ENCODE peak calls at places on chromosomes 5 and 9, in eight cellular contexts. W is mesothelial cell of epicardium, S is WTC11, P is cardiac muscle cell, R is mammary epithelial cell, Z is fibroblast of the aortic adventitia, D is dorsolateral prefrontal cortex, F is glutamatergic neuron. T is an unnamed sample.

GRCh38 chr9:115531410-115532130 is 413.6 kb upstream of the TNC start:
- DNase-seq in W (no peak), S (no peak), P (peak; percentile 24), R (peak; percentile 47), Z (peak; percentile 78), D (no peak), F (no peak), T (peak; percentile 64)

GRCh38 chr9:126384926-126385325 is 58.3 kb downstream of the MVB12B start:
- DNase-seq in W (no peak), S (no peak), P (no peak), R (no peak), Z (no peak), D (no peak), F (no peak), T (no peak)

GRCh38 chr5:172417983-172418630 is 36.2 kb downstream of the SH3PXD2B start:
- DNase-seq in W (peak; percentile 54), S (no peak), P (peak; percentile 100), R (peak; percentile 85), Z (peak; percentile 100), D (peak; percentile 72), F (no peak), T (peak; percentile 97)

GRCh38 chr5:171306141-171306540 is 2.9 kb upstream of the TLX3 start:
- DNase-seq in W (no peak), S (no peak), P (no peak), R (no peak), Z (no peak), D (no peak), F (no peak), T (no peak)

GRCh38 chr5:181069767-181070491 is 29.9 kb downstream of the BTNL9 start:
- DNase-seq in W (no peak), S (peak; percentile 77), P (no peak), R (no peak), Z (no peak), D (no peak), F (no peak), T (no peak)

GRCh38 chr9:124066783-124067563 is 55.4 kb downstream of the LHX2 start:
- DNase-seq in W (no peak), S (no peak), P (no peak), R (no peak), Z (no peak), D (no peak), F (no peak), T (peak; percentile 51)

GRCh38 chr9:14298607-14299022 is 15.3 kb downstream of the NFIB start:
- DNase-seq in W (no peak), S (no peak), P (no peak), R (no peak), Z (no peak), D (no peak), F (no peak), T (no peak)

GRCh38 chr5:95727764-95728191 is 3.4 kb upstream of the RHOBTB3 start:
- DNase-seq in W (no peak), S (no peak), P (peak; percentile 36), R (peak; percentile 39), Z (peak; percentile 71), D (no peak), F (no peak), T (peak; percentile 83)

DNA sequence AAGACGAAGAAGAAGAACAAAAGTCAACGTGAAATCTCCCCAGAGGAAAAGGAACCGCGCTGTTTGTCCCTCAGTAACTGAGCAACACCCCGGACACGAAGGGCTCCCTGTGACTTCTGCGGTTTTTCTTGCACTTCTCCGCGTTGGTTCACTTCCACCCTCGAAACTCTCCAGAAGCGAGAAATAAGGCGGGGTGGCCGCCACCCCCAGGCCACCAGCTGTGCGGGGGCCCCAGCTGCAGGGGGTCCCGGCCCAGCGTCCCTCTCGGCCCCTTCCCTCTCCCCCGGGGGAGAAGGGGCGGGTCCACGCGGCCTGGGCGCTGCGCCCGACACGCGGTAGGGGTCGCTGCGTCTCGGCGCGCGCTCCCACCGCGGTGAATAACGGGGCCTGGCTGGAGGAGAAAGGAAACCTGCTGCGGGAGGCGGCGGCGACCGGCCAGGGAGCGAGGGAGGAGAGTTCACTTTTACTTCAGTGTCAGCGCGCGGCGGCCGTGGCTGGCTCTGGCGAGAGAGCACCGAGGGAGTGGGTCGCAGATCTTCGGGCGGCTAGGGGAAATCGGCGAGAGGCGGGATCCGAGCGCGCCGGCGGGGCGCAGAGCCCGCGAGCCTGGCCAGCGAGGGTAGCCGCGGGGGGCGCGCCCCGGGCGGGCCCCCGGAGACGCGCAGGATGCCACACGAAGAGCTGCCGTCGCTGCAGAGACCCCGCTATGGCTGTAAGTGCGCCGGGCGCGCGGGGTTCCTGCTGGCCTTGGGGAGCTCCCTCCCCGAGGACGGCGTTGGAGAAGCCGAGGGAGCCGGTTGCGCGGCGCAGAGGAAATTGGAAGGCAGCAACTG is at the start of gene IQGAP2:
- DNase-seq in W (peak; percentile 89), S (peak; percentile 79), P (peak; percentile 62), R (peak; percentile 37), Z (peak; percentile 27), D (no peak), F (peak; percentile 82), T (peak; percentile 49)
- TF ChIP-seq CTCF in W (peak; percentile 78), S (peak; percentile 68), P (peak; percentile 69), R (peak; percentile 46), Z (no peak), D (peak; percentile 46), F (peak; percentile 81), T (peak; percentile 14)

GRCh38 chr5:151432210-151432609 is 15.2 kb upstream of the SLC36A1 start:
- DNase-seq in W (no peak), S (no peak), P (no peak), R (no peak), Z (no peak), D (no peak), F (no peak), T (no peak)
- TF ChIP-seq CTCF in W (no peak), S (no peak), P (no peak), R (no peak), Z (no peak), D (no peak), F (no peak), T (no peak)

DNA sequence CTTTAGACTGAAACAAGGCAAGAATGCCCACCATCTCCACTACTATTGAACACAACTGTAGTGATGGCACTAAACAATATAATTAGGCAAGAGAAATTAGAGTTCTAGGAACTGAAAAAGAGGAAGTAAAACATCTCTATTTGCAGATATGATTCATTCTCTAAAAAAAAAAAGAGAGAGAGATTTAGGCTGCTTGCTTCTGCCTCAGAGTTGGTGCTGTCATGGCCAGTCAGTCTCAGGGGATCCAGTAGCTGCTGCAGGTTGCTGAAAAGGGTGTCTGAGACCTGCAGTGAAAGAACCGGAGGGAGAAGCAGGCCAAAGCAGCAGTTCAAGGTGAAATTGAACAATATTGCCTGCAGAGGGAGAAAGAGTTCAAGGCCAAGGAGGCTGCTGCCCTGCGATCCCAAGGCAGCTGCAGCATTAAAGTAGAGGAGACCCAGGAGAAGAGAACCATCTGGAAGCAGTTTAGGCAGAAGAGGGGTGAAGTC is 72.5 kb downstream of the AP3B1 start:
- DNase-seq in W (no peak), S (peak; percentile 25), P (peak; percentile 47), R (peak; percentile 6), Z (peak; percentile 41), D (no peak), F (no peak), T (peak; percentile 13)
- TF ChIP-seq CTCF in W (no peak), S (no peak), P (peak; percentile 29), R (peak; percentile 16), Z (peak; percentile 39), D (no peak), F (no peak), T (no peak)

DNA sequence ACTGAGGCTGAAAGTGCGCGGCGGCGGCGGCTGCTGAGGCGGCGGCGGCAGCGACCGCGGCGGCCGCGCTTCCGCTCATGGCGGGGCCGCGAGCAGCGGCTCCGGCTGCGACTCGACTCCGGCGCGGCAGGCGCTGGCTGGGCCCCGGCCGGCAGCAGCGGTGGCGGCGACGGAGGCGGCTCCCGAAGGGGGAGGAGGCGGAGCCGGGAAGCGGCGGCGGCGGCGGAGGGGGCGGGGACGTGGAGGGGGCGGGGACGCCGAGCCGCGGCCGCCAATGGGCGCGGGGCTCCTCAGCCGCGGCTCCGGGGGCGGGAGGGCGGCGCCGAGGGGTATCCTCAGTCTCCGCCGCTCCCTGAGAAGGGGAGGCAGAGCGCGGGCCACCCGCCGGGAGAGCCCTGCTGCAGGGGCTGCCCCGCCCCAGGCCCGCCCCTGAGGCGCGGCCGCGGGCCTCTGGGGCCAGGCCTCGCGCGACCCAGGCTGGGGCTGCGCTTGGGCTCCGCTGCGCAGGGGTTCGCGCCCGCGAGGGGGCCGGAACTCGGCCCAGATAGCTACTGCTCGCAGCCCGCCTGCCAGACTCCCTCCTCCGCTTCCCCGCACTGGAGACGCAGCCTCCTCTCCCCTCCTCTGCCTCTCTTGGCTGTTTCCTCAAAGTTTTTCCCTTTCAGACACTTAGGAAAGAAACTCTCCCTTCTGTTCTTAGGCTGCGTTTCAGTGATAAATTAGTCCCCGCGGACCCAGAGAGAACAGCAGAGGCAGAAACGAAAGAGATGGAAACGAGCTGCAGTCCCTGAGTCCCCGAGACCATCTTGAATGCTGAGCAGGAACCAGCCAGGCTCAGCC is 85.0 kb upstream of the MELK start:
- DNase-seq in W (peak; percentile 87), S (peak; percentile 89), P (peak; percentile 98), R (peak; percentile 87), Z (peak; percentile 86), D (peak; percentile 88), F (peak; percentile 92), T (peak; percentile 89)
- TF ChIP-seq CTCF in W (no peak), S (no peak), P (no peak), R (no peak), Z (no peak), D (no peak), F (no peak), T (no peak)

GRCh38 chr5:59506285-59506877 is 387.1 kb downstream of the PDE4D start:
- DNase-seq in W (no peak), S (no peak), P (peak; percentile 66), R (no peak), Z (peak; percentile 45), D (no peak), F (no peak), T (peak; percentile 53)
- TF ChIP-seq CTCF in W (peak; percentile 32), S (peak; percentile 12), P (peak; percentile 48), R (peak; percentile 54), Z (peak; percentile 23), D (peak; percentile 59), F (peak; percentile 69), T (peak; percentile 35)

GRCh38 chr5:139197710-139198669 is at the start of gene SIL1:
- DNase-seq in W (peak; percentile 91), S (peak; percentile 97), P (peak; percentile 98), R (peak; percentile 92), Z (peak; percentile 88), D (peak; percentile 95), F (peak; percentile 99), T (peak; percentile 97)

GRCh38 chr5:139190125-139190524 is 8.0 kb downstream of the SIL1 start:
- DNase-seq in W (no peak), S (no peak), P (peak; percentile 92), R (no peak), Z (peak; percentile 84), D (no peak), F (no peak), T (no peak)

GRCh38 chr5:139188558-139189270 is 9.5 kb downstream of the SIL1 start:
- DNase-seq in W (no peak), S (no peak), P (no peak), R (no peak), Z (no peak), D (no peak), F (no peak), T (no peak)

GRCh38 chr5:139194486-139194885 is 3.7 kb downstream of the SIL1 start:
- DNase-seq in W (no peak), S (no peak), P (no peak), R (no peak), Z (no peak), D (no peak), F (no peak), T (no peak)

GRCh38 chr5:139193928-139194327 is 4.2 kb downstream of the SIL1 start:
- DNase-seq in W (no peak), S (no peak), P (no peak), R (no peak), Z (no peak), D (no peak), F (no peak), T (peak; percentile 25)
- TF ChIP-seq CTCF in W (peak; percentile 33), S (no peak), P (peak; percentile 23), R (peak; percentile 42), Z (peak; percentile 42), D (no peak), F (peak; percentile 41), T (peak; percentile 50)

T was measured in epithelial cell of esophagus.